ENCODE peak calls at places on chromosomes 16 and 17, in nine cellular contexts. One of them, this sample, is unnamed.

GRCh38 chr17:2070241-2071023 is 15.5 kb downstream of the HIC1 start:
- DNase-seq in stimulated activated CD4-positive, alpha-beta T cell treated with anti-CD3 and anti-CD28 coated beads, Interleukin-15, amount 100 ng/mL, for 1 hour: no peak
- DNase-seq in cardiac fibroblast: no peak
- DNase-seq in mesendoderm: peak; percentile 77
- DNase-seq in iPS-NIHi11: peak; percentile 64
- DNase-seq in fibroblast of the conjunctiva: no peak
- DNase-seq in thoracic aorta: no peak
- DNase-seq in activated CD4-positive, alpha-beta T cell treated with anti-CD3 and anti-CD28 coated beads, Interleukin-2, amount 50 U/mL, for 48 hours: peak; percentile 75
- DNase-seq in hypothalamus: no peak
- DNase-seq in this sample: no peak

GRCh38 chr17:75876190-75876937 is 2.0 kb downstream of the TRIM47 start:
- DNase-seq in cardiac fibroblast: peak; percentile 24
- DNase-seq in activated CD4-positive, alpha-beta T cell treated with anti-CD3 and anti-CD28 coated beads, Interleukin-2, amount 50 U/mL, for 48 hours: peak; percentile 73
- DNase-seq in mesendoderm: peak; percentile 74
- DNase-seq in iPS-NIHi11: peak; percentile 76
- DNase-seq in fibroblast of the conjunctiva: no peak
- DNase-seq in stimulated activated CD4-positive, alpha-beta T cell treated with anti-CD3 and anti-CD28 coated beads, Interleukin-15, amount 100 ng/mL, for 1 hour: peak; percentile 61
- DNase-seq in thoracic aorta: no peak
- DNase-seq in hypothalamus: no peak
- DNase-seq in this sample: no peak

GRCh38 chr17:46889992-46890564 is 32.9 kb upstream of the GOSR2 start:
- DNase-seq in hypothalamus: no peak
- DNase-seq in mesendoderm: no peak
- DNase-seq in cardiac fibroblast: no peak
- DNase-seq in thoracic aorta: no peak
- DNase-seq in fibroblast of the conjunctiva: no peak
- DNase-seq in activated CD4-positive, alpha-beta T cell treated with anti-CD3 and anti-CD28 coated beads, Interleukin-2, amount 50 U/mL, for 48 hours: no peak
- DNase-seq in iPS-NIHi11: no peak
- DNase-seq in stimulated activated CD4-positive, alpha-beta T cell treated with anti-CD3 and anti-CD28 coated beads, Interleukin-15, amount 100 ng/mL, for 1 hour: no peak
- DNase-seq in this sample: peak; percentile 63

GRCh38 chr16:86391987-86392386 is 118.3 kb upstream of the FOXF1 start:
- DNase-seq in mesendoderm: no peak
- DNase-seq in stimulated activated CD4-positive, alpha-beta T cell treated with anti-CD3 and anti-CD28 coated beads, Interleukin-15, amount 100 ng/mL, for 1 hour: no peak
- DNase-seq in thoracic aorta: no peak
- DNase-seq in fibroblast of the conjunctiva: no peak
- DNase-seq in iPS-NIHi11: no peak
- DNase-seq in hypothalamus: no peak
- DNase-seq in activated CD4-positive, alpha-beta T cell treated with anti-CD3 and anti-CD28 coated beads, Interleukin-2, amount 50 U/mL, for 48 hours: no peak
- DNase-seq in cardiac fibroblast: no peak
- DNase-seq in this sample: no peak

GRCh38 chr16:1258906-1259759 is 3.3 kb downstream of the TPSD1 start:
- DNase-seq in thoracic aorta: no peak
- DNase-seq in activated CD4-positive, alpha-beta T cell treated with anti-CD3 and anti-CD28 coated beads, Interleukin-2, amount 50 U/mL, for 48 hours: no peak
- DNase-seq in cardiac fibroblast: no peak
- DNase-seq in hypothalamus: no peak
- DNase-seq in mesendoderm: no peak
- DNase-seq in iPS-NIHi11: peak; percentile 35
- DNase-seq in stimulated activated CD4-positive, alpha-beta T cell treated with anti-CD3 and anti-CD28 coated beads, Interleukin-15, amount 100 ng/mL, for 1 hour: no peak
- DNase-seq in fibroblast of the conjunctiva: no peak
- DNase-seq in this sample: no peak

GRCh38 chr16:15765880-15766279 is 90.9 kb downstream of the MYH11 start:
- DNase-seq in iPS-NIHi11: peak; percentile 68
- DNase-seq in hypothalamus: no peak
- DNase-seq in thoracic aorta: no peak
- DNase-seq in fibroblast of the conjunctiva: no peak
- DNase-seq in activated CD4-positive, alpha-beta T cell treated with anti-CD3 and anti-CD28 coated beads, Interleukin-2, amount 50 U/mL, for 48 hours: peak; percentile 23
- DNase-seq in stimulated activated CD4-positive, alpha-beta T cell treated with anti-CD3 and anti-CD28 coated beads, Interleukin-15, amount 100 ng/mL, for 1 hour: no peak
- DNase-seq in mesendoderm: peak; percentile 79
- DNase-seq in cardiac fibroblast: peak; percentile 42
- DNase-seq in this sample: no peak

GRCh38 chr17:35345926-35346771 is 27.3 kb downstream of the SLFN11 start:
- DNase-seq in mesendoderm: peak; percentile 84
- DNase-seq in hypothalamus: peak; percentile 11
- DNase-seq in thoracic aorta: peak; percentile 12
- DNase-seq in stimulated activated CD4-positive, alpha-beta T cell treated with anti-CD3 and anti-CD28 coated beads, Interleukin-15, amount 100 ng/mL, for 1 hour: no peak
- DNase-seq in iPS-NIHi11: peak; percentile 59
- DNase-seq in cardiac fibroblast: peak; percentile 69
- DNase-seq in activated CD4-positive, alpha-beta T cell treated with anti-CD3 and anti-CD28 coated beads, Interleukin-2, amount 50 U/mL, for 48 hours: peak; percentile 19
- DNase-seq in fibroblast of the conjunctiva: no peak
- DNase-seq in this sample: no peak

GRCh38 chr16:15963307-15963910 is 14.0 kb downstream of the ABCC1 start:
- DNase-seq in cardiac fibroblast: no peak
- DNase-seq in fibroblast of the conjunctiva: no peak
- DNase-seq in thoracic aorta: no peak
- DNase-seq in stimulated activated CD4-positive, alpha-beta T cell treated with anti-CD3 and anti-CD28 coated beads, Interleukin-15, amount 100 ng/mL, for 1 hour: no peak
- DNase-seq in hypothalamus: no peak
- DNase-seq in iPS-NIHi11: no peak
- DNase-seq in activated CD4-positive, alpha-beta T cell treated with anti-CD3 and anti-CD28 coated beads, Interleukin-2, amount 50 U/mL, for 48 hours: no peak
- DNase-seq in mesendoderm: peak; percentile 29
- DNase-seq in this sample: no peak

GRCh38 chr16:58121132-58121531 is 8.0 kb downstream of the CFAP20 start:
- DNase-seq in cardiac fibroblast: no peak
- DNase-seq in thoracic aorta: no peak
- DNase-seq in fibroblast of the conjunctiva: no peak
- DNase-seq in iPS-NIHi11: no peak
- DNase-seq in activated CD4-positive, alpha-beta T cell treated with anti-CD3 and anti-CD28 coated beads, Interleukin-2, amount 50 U/mL, for 48 hours: no peak
- DNase-seq in mesendoderm: no peak
- DNase-seq in stimulated activated CD4-positive, alpha-beta T cell treated with anti-CD3 and anti-CD28 coated beads, Interleukin-15, amount 100 ng/mL, for 1 hour: no peak
- DNase-seq in hypothalamus: no peak
- DNase-seq in this sample: no peak

GRCh38 chr16:28491080-28491969 is 549 bp downstream of the CLN3 start:
- DNase-seq in activated CD4-positive, alpha-beta T cell treated with anti-CD3 and anti-CD28 coated beads, Interleukin-2, amount 50 U/mL, for 48 hours: no peak
- DNase-seq in hypothalamus: peak; percentile 35
- DNase-seq in mesendoderm: peak; percentile 42
- DNase-seq in thoracic aorta: no peak
- DNase-seq in iPS-NIHi11: peak; percentile 67
- DNase-seq in fibroblast of the conjunctiva: no peak
- DNase-seq in cardiac fibroblast: peak; percentile 13
- DNase-seq in stimulated activated CD4-positive, alpha-beta T cell treated with anti-CD3 and anti-CD28 coated beads, Interleukin-15, amount 100 ng/mL, for 1 hour: no peak
- DNase-seq in this sample: no peak

GRCh38 chr16:24174504-24174903 is 81.6 kb upstream of the CACNG3 start:
- DNase-seq in mesendoderm: no peak
- DNase-seq in fibroblast of the conjunctiva: no peak
- DNase-seq in stimulated activated CD4-positive, alpha-beta T cell treated with anti-CD3 and anti-CD28 coated beads, Interleukin-15, amount 100 ng/mL, for 1 hour: no peak
- DNase-seq in activated CD4-positive, alpha-beta T cell treated with anti-CD3 and anti-CD28 coated beads, Interleukin-2, amount 50 U/mL, for 48 hours: no peak
- DNase-seq in cardiac fibroblast: no peak
- DNase-seq in iPS-NIHi11: no peak
- DNase-seq in thoracic aorta: no peak
- DNase-seq in hypothalamus: no peak
- DNase-seq in this sample: no peak

GRCh38 chr16:86701286-86701975 is 123.1 kb downstream of the FOXL1 start:
- DNase-seq in activated CD4-positive, alpha-beta T cell treated with anti-CD3 and anti-CD28 coated beads, Interleukin-2, amount 50 U/mL, for 48 hours: no peak
- DNase-seq in hypothalamus: no peak
- DNase-seq in fibroblast of the conjunctiva: no peak
- DNase-seq in stimulated activated CD4-positive, alpha-beta T cell treated with anti-CD3 and anti-CD28 coated beads, Interleukin-15, amount 100 ng/mL, for 1 hour: no peak
- DNase-seq in cardiac fibroblast: no peak
- DNase-seq in iPS-NIHi11: no peak
- DNase-seq in thoracic aorta: no peak
- DNase-seq in mesendoderm: no peak
- DNase-seq in this sample: no peak

GRCh38 chr16:81005644-81006471 is 827 bp downstream of the CMC2 start:
- DNase-seq in activated CD4-positive, alpha-beta T cell treated with anti-CD3 and anti-CD28 coated beads, Interleukin-2, amount 50 U/mL, for 48 hours: no peak
- DNase-seq in cardiac fibroblast: peak; percentile 32
- DNase-seq in stimulated activated CD4-positive, alpha-beta T cell treated with anti-CD3 and anti-CD28 coated beads, Interleukin-15, amount 100 ng/mL, for 1 hour: no peak
- DNase-seq in iPS-NIHi11: no peak
- DNase-seq in fibroblast of the conjunctiva: no peak
- DNase-seq in hypothalamus: no peak
- DNase-seq in mesendoderm: peak; percentile 33
- DNase-seq in thoracic aorta: no peak
- DNase-seq in this sample: no peak

GRCh38 chr16:46555981-46556380 is 65.2 kb downstream of the SHCBP1 start:
- DNase-seq in cardiac fibroblast: no peak
- DNase-seq in stimulated activated CD4-positive, alpha-beta T cell treated with anti-CD3 and anti-CD28 coated beads, Interleukin-15, amount 100 ng/mL, for 1 hour: no peak
- DNase-seq in iPS-NIHi11: no peak
- DNase-seq in mesendoderm: no peak
- DNase-seq in hypothalamus: no peak
- DNase-seq in fibroblast of the conjunctiva: no peak
- DNase-seq in activated CD4-positive, alpha-beta T cell treated with anti-CD3 and anti-CD28 coated beads, Interleukin-2, amount 50 U/mL, for 48 hours: no peak
- DNase-seq in thoracic aorta: no peak
- DNase-seq in this sample: no peak

GRCh38 chr17:66466933-66467367 is 164.5 kb downstream of the PRKCA start:
- DNase-seq in activated CD4-positive, alpha-beta T cell treated with anti-CD3 and anti-CD28 coated beads, Interleukin-2, amount 50 U/mL, for 48 hours: peak; percentile 61
- DNase-seq in hypothalamus: no peak
- DNase-seq in stimulated activated CD4-positive, alpha-beta T cell treated with anti-CD3 and anti-CD28 coated beads, Interleukin-15, amount 100 ng/mL, for 1 hour: no peak
- DNase-seq in mesendoderm: peak; percentile 88
- DNase-seq in fibroblast of the conjunctiva: peak; percentile 99
- DNase-seq in cardiac fibroblast: peak; percentile 98
- DNase-seq in thoracic aorta: no peak
- DNase-seq in iPS-NIHi11: peak; percentile 55
- DNase-seq in this sample: peak; percentile 96

GRCh38 chr17:37770631-37771518 is 26.0 kb upstream of the HNF1B start:
- DNase-seq in cardiac fibroblast: peak; percentile 70
- DNase-seq in iPS-NIHi11: peak; percentile 72
- DNase-seq in stimulated activated CD4-positive, alpha-beta T cell treated with anti-CD3 and anti-CD28 coated beads, Interleukin-15, amount 100 ng/mL, for 1 hour: no peak
- DNase-seq in hypothalamus: no peak
- DNase-seq in thoracic aorta: no peak
- DNase-seq in mesendoderm: peak; percentile 68
- DNase-seq in fibroblast of the conjunctiva: peak; percentile 22
- DNase-seq in activated CD4-positive, alpha-beta T cell treated with anti-CD3 and anti-CD28 coated beads, Interleukin-2, amount 50 U/mL, for 48 hours: peak; percentile 50
- DNase-seq in this sample: no peak

GRCh38 chr17:77466140-77466539 is 325.4 kb downstream of the SEC14L1 start:
- DNase-seq in fibroblast of the conjunctiva: no peak
- DNase-seq in mesendoderm: peak; percentile 96
- DNase-seq in stimulated activated CD4-positive, alpha-beta T cell treated with anti-CD3 and anti-CD28 coated beads, Interleukin-15, amount 100 ng/mL, for 1 hour: no peak
- DNase-seq in hypothalamus: no peak
- DNase-seq in activated CD4-positive, alpha-beta T cell treated with anti-CD3 and anti-CD28 coated beads, Interleukin-2, amount 50 U/mL, for 48 hours: no peak
- DNase-seq in iPS-NIHi11: peak; percentile 90
- DNase-seq in cardiac fibroblast: no peak
- DNase-seq in thoracic aorta: no peak
- DNase-seq in this sample: no peak

GRCh38 chr17:28325221-28325620 is 6.2 kb downstream of the TMEM97 start:
- DNase-seq in iPS-NIHi11: no peak
- DNase-seq in hypothalamus: no peak
- DNase-seq in fibroblast of the conjunctiva: no peak
- DNase-seq in stimulated activated CD4-positive, alpha-beta T cell treated with anti-CD3 and anti-CD28 coated beads, Interleukin-15, amount 100 ng/mL, for 1 hour: no peak
- DNase-seq in activated CD4-positive, alpha-beta T cell treated with anti-CD3 and anti-CD28 coated beads, Interleukin-2, amount 50 U/mL, for 48 hours: no peak
- DNase-seq in thoracic aorta: no peak
- DNase-seq in mesendoderm: no peak
- DNase-seq in cardiac fibroblast: no peak
- DNase-seq in this sample: no peak

GRCh38 chr17:3693829-3694231 is 2.1 kb downstream of the P2RX5 start:
- DNase-seq in mesendoderm: no peak
- DNase-seq in hypothalamus: no peak
- DNase-seq in activated CD4-positive, alpha-beta T cell treated with anti-CD3 and anti-CD28 coated beads, Interleukin-2, amount 50 U/mL, for 48 hours: peak; percentile 58
- DNase-seq in thoracic aorta: no peak
- DNase-seq in fibroblast of the conjunctiva: no peak
- DNase-seq in cardiac fibroblast: no peak
- DNase-seq in iPS-NIHi11: no peak
- DNase-seq in stimulated activated CD4-positive, alpha-beta T cell treated with anti-CD3 and anti-CD28 coated beads, Interleukin-15, amount 100 ng/mL, for 1 hour: no peak
- DNase-seq in this sample: no peak

GRCh38 chr17:10674696-10675095 is 17.6 kb upstream of the MYH3 start:
- DNase-seq in thoracic aorta: no peak
- DNase-seq in activated CD4-positive, alpha-beta T cell treated with anti-CD3 and anti-CD28 coated beads, Interleukin-2, amount 50 U/mL, for 48 hours: no peak
- DNase-seq in stimulated activated CD4-positive, alpha-beta T cell treated with anti-CD3 and anti-CD28 coated beads, Interleukin-15, amount 100 ng/mL, for 1 hour: no peak
- DNase-seq in mesendoderm: no peak
- DNase-seq in hypothalamus: no peak
- DNase-seq in fibroblast of the conjunctiva: no peak
- DNase-seq in cardiac fibroblast: no peak
- DNase-seq in iPS-NIHi11: no peak
- DNase-seq in this sample: no peak

GRCh38 chr17:40810505-40810904 is 10.7 kb upstream of the KRT28 start:
- DNase-seq in iPS-NIHi11: no peak
- DNase-seq in fibroblast of the conjunctiva: no peak
- DNase-seq in hypothalamus: no peak
- DNase-seq in thoracic aorta: no peak
- DNase-seq in mesendoderm: no peak
- DNase-seq in activated CD4-positive, alpha-beta T cell treated with anti-CD3 and anti-CD28 coated beads, Interleukin-2, amount 50 U/mL, for 48 hours: no peak
- DNase-seq in stimulated activated CD4-positive, alpha-beta T cell treated with anti-CD3 and anti-CD28 coated beads, Interleukin-15, amount 100 ng/mL, for 1 hour: no peak
- DNase-seq in cardiac fibroblast: no peak
- DNase-seq in this sample: no peak

GRCh38 chr17:56325561-56325960 is 172.3 kb downstream of the ANKFN1 start:
- DNase-seq in stimulated activated CD4-positive, alpha-beta T cell treated with anti-CD3 and anti-CD28 coated beads, Interleukin-15, amount 100 ng/mL, for 1 hour: no peak
- DNase-seq in activated CD4-positive, alpha-beta T cell treated with anti-CD3 and anti-CD28 coated beads, Interleukin-2, amount 50 U/mL, for 48 hours: no peak
- DNase-seq in cardiac fibroblast: no peak
- DNase-seq in hypothalamus: peak; percentile 13
- DNase-seq in mesendoderm: no peak
- DNase-seq in fibroblast of the conjunctiva: no peak
- DNase-seq in iPS-NIHi11: no peak
- DNase-seq in thoracic aorta: no peak
- DNase-seq in this sample: no peak

GRCh38 chr16:15403392-15403995 is 7.9 kb downstream of the MPV17L start:
- DNase-seq in hypothalamus: no peak
- DNase-seq in iPS-NIHi11: no peak
- DNase-seq in mesendoderm: peak; percentile 51
- DNase-seq in activated CD4-positive, alpha-beta T cell treated with anti-CD3 and anti-CD28 coated beads, Interleukin-2, amount 50 U/mL, for 48 hours: no peak
- DNase-seq in fibroblast of the conjunctiva: no peak
- DNase-seq in thoracic aorta: no peak
- DNase-seq in cardiac fibroblast: peak; percentile 23
- DNase-seq in stimulated activated CD4-positive, alpha-beta T cell treated with anti-CD3 and anti-CD28 coated beads, Interleukin-15, amount 100 ng/mL, for 1 hour: no peak
- DNase-seq in this sample: no peak

GRCh38 chr16:30349695-30350094 is 5.4 kb downstream of the CD2BP2 start:
- DNase-seq in mesendoderm: no peak
- DNase-seq in hypothalamus: no peak
- DNase-seq in fibroblast of the conjunctiva: no peak
- DNase-seq in thoracic aorta: no peak
- DNase-seq in activated CD4-positive, alpha-beta T cell treated with anti-CD3 and anti-CD28 coated beads, Interleukin-2, amount 50 U/mL, for 48 hours: no peak
- DNase-seq in stimulated activated CD4-positive, alpha-beta T cell treated with anti-CD3 and anti-CD28 coated beads, Interleukin-15, amount 100 ng/mL, for 1 hour: no peak
- DNase-seq in cardiac fibroblast: no peak
- DNase-seq in iPS-NIHi11: no peak
- DNase-seq in this sample: no peak

GRCh38 chr17:49252148-49252682 is 21.6 kb upstream of the PHOSPHO1 start:
- DNase-seq in mesendoderm: peak; percentile 77
- DNase-seq in cardiac fibroblast: peak; percentile 42
- DNase-seq in thoracic aorta: no peak
- DNase-seq in iPS-NIHi11: no peak
- DNase-seq in activated CD4-positive, alpha-beta T cell treated with anti-CD3 and anti-CD28 coated beads, Interleukin-2, amount 50 U/mL, for 48 hours: no peak
- DNase-seq in fibroblast of the conjunctiva: no peak
- DNase-seq in hypothalamus: no peak
- DNase-seq in stimulated activated CD4-positive, alpha-beta T cell treated with anti-CD3 and anti-CD28 coated beads, Interleukin-15, amount 100 ng/mL, for 1 hour: no peak
- DNase-seq in this sample: no peak

GRCh38 chr16:5509794-5510193 is 412.2 kb upstream of the EEF2KMT start:
- DNase-seq in fibroblast of the conjunctiva: no peak
- DNase-seq in iPS-NIHi11: no peak
- DNase-seq in stimulated activated CD4-positive, alpha-beta T cell treated with anti-CD3 and anti-CD28 coated beads, Interleukin-15, amount 100 ng/mL, for 1 hour: no peak
- DNase-seq in hypothalamus: no peak
- DNase-seq in activated CD4-positive, alpha-beta T cell treated with anti-CD3 and anti-CD28 coated beads, Interleukin-2, amount 50 U/mL, for 48 hours: no peak
- DNase-seq in cardiac fibroblast: no peak
- DNase-seq in mesendoderm: no peak
- DNase-seq in thoracic aorta: no peak
- DNase-seq in this sample: no peak

This sample was measured in retinal pigment epithelial cell.